ENCODE peak calls at places on chromosomes 6 and 20, in six cellular contexts. One of them, this sample, is unnamed.

GRCh38 chr6:11335826-11336225 is 103.4 kb upstream of the NEDD9 start:
- DNase-seq in endothelial cell of umbilical vein: no peak
- DNase-seq in astrocyte: no peak
- DNase-seq in WTC11: no peak
- DNase-seq in astrocyte of the spinal cord: no peak
- DNase-seq in neural progenitor cell: no peak
- DNase-seq in this sample: no peak

GRCh38 chr6:109966299-109966698 is 11.8 kb upstream of the GPR6 start:
- DNase-seq in endothelial cell of umbilical vein: no peak
- DNase-seq in astrocyte: no peak
- DNase-seq in WTC11: no peak
- DNase-seq in astrocyte of the spinal cord: no peak
- DNase-seq in neural progenitor cell: no peak
- DNase-seq in this sample: no peak

GRCh38 chr6:148342146-148343027 is at the start of gene SASH1:
- DNase-seq in endothelial cell of umbilical vein: peak
- DNase-seq in astrocyte: peak
- DNase-seq in WTC11: peak
- DNase-seq in astrocyte of the spinal cord: peak
- DNase-seq in neural progenitor cell: peak
- DNase-seq in this sample: peak

GRCh38 chr6:137341721-137342195 is 122.6 kb upstream of the IFNGR1 start:
- DNase-seq in endothelial cell of umbilical vein: no peak
- DNase-seq in astrocyte: no peak
- DNase-seq in WTC11: peak
- DNase-seq in astrocyte of the spinal cord: no peak
- DNase-seq in neural progenitor cell: peak
- DNase-seq in this sample: peak

GRCh38 chr6:21942910-21943309 is 349.4 kb downstream of the SOX4 start:
- DNase-seq in endothelial cell of umbilical vein: peak
- DNase-seq in astrocyte: peak
- DNase-seq in WTC11: no peak
- DNase-seq in astrocyte of the spinal cord: peak
- DNase-seq in neural progenitor cell: no peak
- DNase-seq in this sample: no peak

GRCh38 chr6:110951008-110951407 is 7.5 kb upstream of the GTF3C6 start:
- DNase-seq in endothelial cell of umbilical vein: no peak
- DNase-seq in astrocyte: no peak
- DNase-seq in WTC11: no peak
- DNase-seq in astrocyte of the spinal cord: no peak
- DNase-seq in neural progenitor cell: no peak
- DNase-seq in this sample: no peak

GRCh38 chr6:81145506-81145905 is 607.0 kb downstream of the TENT5A start:
- DNase-seq in endothelial cell of umbilical vein: no peak
- DNase-seq in astrocyte: peak
- DNase-seq in WTC11: no peak
- DNase-seq in astrocyte of the spinal cord: no peak
- DNase-seq in neural progenitor cell: no peak
- DNase-seq in this sample: no peak

GRCh38 chr6:149107973-149108372 is 209.5 kb upstream of the TAB2 start:
- DNase-seq in endothelial cell of umbilical vein: no peak
- DNase-seq in astrocyte: no peak
- DNase-seq in WTC11: no peak
- DNase-seq in astrocyte of the spinal cord: no peak
- DNase-seq in neural progenitor cell: no peak
- DNase-seq in this sample: no peak

GRCh38 chr6:40442591-40442990 is 144.6 kb downstream of the LRFN2 start:
- DNase-seq in endothelial cell of umbilical vein: no peak
- DNase-seq in astrocyte: no peak
- DNase-seq in WTC11: no peak
- DNase-seq in astrocyte of the spinal cord: no peak
- DNase-seq in neural progenitor cell: no peak
- DNase-seq in this sample: no peak

GRCh38 chr6:54860739-54861138 is 14.2 kb downstream of the FAM83B start:
- DNase-seq in endothelial cell of umbilical vein: no peak
- DNase-seq in astrocyte: peak
- DNase-seq in WTC11: no peak
- DNase-seq in astrocyte of the spinal cord: peak
- DNase-seq in neural progenitor cell: no peak
- DNase-seq in this sample: no peak

DNA sequence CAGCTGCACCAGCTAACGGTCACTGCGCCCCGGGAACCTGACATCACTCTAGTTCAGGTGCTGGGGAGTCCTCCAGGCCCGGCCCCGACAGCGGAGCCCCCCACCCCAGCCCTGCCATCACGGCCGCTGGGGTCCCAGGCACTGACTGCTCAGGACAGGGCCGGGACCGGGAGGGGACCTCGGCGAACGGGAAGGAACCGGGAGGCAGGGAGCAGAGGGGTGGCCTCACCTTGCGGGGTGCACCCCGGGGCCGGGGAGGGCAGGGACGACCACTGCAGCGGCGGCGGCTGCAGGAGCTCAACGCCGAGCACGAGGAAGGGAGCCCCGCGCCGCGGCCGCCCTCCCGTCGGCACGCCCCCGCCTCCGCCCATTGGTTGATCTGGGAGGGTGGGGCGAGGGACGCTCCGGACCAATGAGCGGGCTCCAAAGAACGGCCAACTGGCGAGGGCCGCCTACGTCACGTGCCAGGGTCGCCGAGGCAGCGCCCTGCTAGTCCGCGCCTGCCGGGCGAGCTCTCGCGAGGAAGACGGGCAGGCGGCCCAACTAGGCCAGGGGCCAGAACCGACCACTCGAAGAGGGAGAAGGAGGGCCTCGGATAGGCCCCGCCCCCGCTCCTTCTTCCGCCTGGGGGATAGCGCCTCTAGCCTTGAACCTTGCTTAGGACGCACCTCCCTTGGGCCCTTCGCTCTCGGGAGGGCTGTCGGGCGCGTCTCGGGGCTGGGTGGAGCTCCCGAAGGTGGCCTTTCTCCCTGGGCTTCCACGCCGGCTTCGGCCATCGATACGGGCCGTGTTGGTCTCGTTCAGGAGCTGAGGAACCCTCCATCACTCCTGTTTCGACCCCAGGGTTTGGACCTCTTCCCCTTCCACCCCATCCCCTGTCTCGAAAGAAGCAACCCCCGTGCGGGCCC is at the start of gene ADISSP:
- DNase-seq in endothelial cell of umbilical vein: peak
- DNase-seq in astrocyte: peak
- DNase-seq in WTC11: peak
- DNase-seq in astrocyte of the spinal cord: peak
- DNase-seq in neural progenitor cell: peak
- DNase-seq in this sample: peak
- TF ChIP-seq CTCF in endothelial cell of umbilical vein: no peak
- TF ChIP-seq CTCF in astrocyte: no peak
- TF ChIP-seq CTCF in WTC11: no peak
- TF ChIP-seq CTCF in astrocyte of the spinal cord: no peak
- TF ChIP-seq CTCF in neural progenitor cell: peak
- TF ChIP-seq CTCF in this sample: no peak

DNA sequence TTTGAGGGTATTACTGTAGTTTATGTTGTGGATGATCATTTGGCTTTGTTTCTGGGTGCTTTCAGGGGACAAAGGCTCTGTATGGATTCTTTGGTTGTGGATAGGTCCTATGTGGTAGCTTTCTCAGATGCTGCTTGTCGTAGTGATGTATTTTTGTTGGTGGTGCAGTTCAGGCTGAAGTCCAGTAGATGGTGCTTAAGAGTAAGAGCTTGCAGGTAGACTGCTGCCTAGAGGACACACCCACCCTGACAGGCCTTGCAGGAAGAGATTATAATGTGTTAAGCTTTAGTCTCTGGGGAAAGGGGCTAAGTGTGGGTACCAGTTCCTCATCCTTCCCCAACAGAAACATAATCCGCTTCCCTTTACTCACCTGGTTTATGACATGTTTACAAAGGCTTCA is 62.6 kb upstream of the ADGRB3 start:
- DNase-seq in endothelial cell of umbilical vein: no peak
- DNase-seq in astrocyte: no peak
- DNase-seq in WTC11: peak
- DNase-seq in astrocyte of the spinal cord: peak
- DNase-seq in neural progenitor cell: peak
- DNase-seq in this sample: peak
- TF ChIP-seq CTCF in endothelial cell of umbilical vein: no peak
- TF ChIP-seq CTCF in astrocyte: peak
- TF ChIP-seq CTCF in WTC11: peak
- TF ChIP-seq CTCF in astrocyte of the spinal cord: peak
- TF ChIP-seq CTCF in neural progenitor cell: peak
- TF ChIP-seq CTCF in this sample: peak

DNA sequence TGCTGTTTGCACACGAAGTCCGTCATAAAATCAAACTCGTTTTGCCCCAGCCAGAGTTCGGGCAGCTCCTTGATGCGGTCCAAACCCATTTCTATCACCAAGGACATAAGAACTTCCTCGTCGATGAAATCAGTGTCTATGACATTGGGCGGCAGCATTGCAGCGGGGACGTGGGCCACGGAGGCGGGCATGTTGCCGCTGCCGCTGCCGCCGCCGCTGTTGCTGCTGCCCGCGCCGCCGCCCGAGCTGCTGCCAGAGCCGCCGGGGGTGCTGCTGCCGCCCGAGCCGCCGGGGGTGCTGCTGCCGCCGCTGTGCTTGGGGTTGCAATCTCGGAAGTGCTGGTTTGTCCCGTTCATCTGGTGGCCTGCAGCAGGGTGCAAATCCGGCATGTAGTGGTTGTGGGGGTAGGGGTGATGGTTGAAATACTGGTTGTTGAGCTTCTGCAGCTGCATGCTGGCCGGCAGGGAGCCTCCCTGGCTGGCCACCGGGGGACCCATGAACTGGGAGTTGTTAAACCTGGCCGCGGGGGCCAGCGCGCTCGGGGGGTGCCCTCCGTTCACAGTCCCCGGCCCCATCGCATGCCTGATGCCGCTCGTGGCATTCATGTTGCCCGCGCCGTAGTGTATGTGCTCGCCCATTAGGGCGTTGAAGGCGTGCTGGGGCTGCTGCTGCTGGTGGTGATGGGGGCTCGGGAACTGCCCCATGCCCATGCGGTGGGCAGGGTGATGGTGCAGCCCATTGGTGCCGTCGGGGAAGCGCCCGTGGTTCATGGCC is 1.1 kb downstream of the CITED2 start:
- DNase-seq in endothelial cell of umbilical vein: peak
- DNase-seq in astrocyte: peak
- DNase-seq in WTC11: peak
- DNase-seq in astrocyte of the spinal cord: peak
- DNase-seq in neural progenitor cell: peak
- DNase-seq in this sample: peak
- TF ChIP-seq CTCF in endothelial cell of umbilical vein: no peak
- TF ChIP-seq CTCF in astrocyte: no peak
- TF ChIP-seq CTCF in WTC11: peak
- TF ChIP-seq CTCF in astrocyte of the spinal cord: peak
- TF ChIP-seq CTCF in neural progenitor cell: peak
- TF ChIP-seq CTCF in this sample: peak

GRCh38 chr6:30700340-30700739 is 9.6 kb upstream of the NRM start:
- DNase-seq in endothelial cell of umbilical vein: no peak
- DNase-seq in astrocyte: no peak
- DNase-seq in WTC11: no peak
- DNase-seq in astrocyte of the spinal cord: no peak
- DNase-seq in neural progenitor cell: no peak
- DNase-seq in this sample: no peak
- TF ChIP-seq CTCF in endothelial cell of umbilical vein: no peak
- TF ChIP-seq CTCF in astrocyte: no peak
- TF ChIP-seq CTCF in WTC11: no peak
- TF ChIP-seq CTCF in astrocyte of the spinal cord: no peak
- TF ChIP-seq CTCF in neural progenitor cell: no peak
- TF ChIP-seq CTCF in this sample: no peak

DNA sequence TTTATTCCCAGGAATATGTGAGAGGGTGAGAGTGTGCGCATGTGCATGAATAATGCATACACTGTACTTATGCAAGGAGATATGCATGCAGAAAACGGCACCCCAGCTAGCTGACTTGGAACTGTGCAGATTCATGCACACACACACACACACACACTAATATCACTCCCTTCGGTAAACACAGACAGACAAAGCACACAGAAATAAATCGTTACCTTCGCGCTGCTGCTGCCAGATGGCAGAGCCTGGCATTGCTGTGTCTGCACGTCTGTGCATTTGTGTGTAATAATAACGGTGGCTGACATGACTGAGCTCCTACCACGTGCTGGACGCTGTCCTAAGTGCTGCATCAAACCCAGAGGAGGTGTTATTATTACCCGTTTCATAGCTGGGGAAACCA is 36.8 kb downstream of the PREX1 start:
- DNase-seq in endothelial cell of umbilical vein: peak
- DNase-seq in astrocyte: peak
- DNase-seq in WTC11: no peak
- DNase-seq in astrocyte of the spinal cord: peak
- DNase-seq in neural progenitor cell: no peak
- DNase-seq in this sample: peak
- TF ChIP-seq CTCF in endothelial cell of umbilical vein: no peak
- TF ChIP-seq CTCF in astrocyte: no peak
- TF ChIP-seq CTCF in WTC11: no peak
- TF ChIP-seq CTCF in astrocyte of the spinal cord: no peak
- TF ChIP-seq CTCF in neural progenitor cell: no peak
- TF ChIP-seq CTCF in this sample: no peak

GRCh38 chr20:45115386-45115774 is 406 bp upstream of the WFDC5 start:
- DNase-seq in endothelial cell of umbilical vein: no peak
- DNase-seq in astrocyte: no peak
- DNase-seq in WTC11: no peak
- DNase-seq in astrocyte of the spinal cord: no peak
- DNase-seq in neural progenitor cell: no peak
- DNase-seq in this sample: no peak

GRCh38 chr20:45115829-45116228 is 855 bp upstream of the WFDC5 start:
- DNase-seq in endothelial cell of umbilical vein: no peak
- DNase-seq in astrocyte: no peak
- DNase-seq in WTC11: no peak
- DNase-seq in astrocyte of the spinal cord: no peak
- DNase-seq in neural progenitor cell: no peak
- DNase-seq in this sample: no peak

GRCh38 chr20:45111799-45112471 is 3.0 kb downstream of the WFDC5 start:
- DNase-seq in endothelial cell of umbilical vein: peak
- DNase-seq in astrocyte: no peak
- DNase-seq in WTC11: peak
- DNase-seq in astrocyte of the spinal cord: no peak
- DNase-seq in neural progenitor cell: peak
- DNase-seq in this sample: no peak

GRCh38 chr20:45113865-45114264 is 1.1 kb downstream of the WFDC5 start:
- DNase-seq in endothelial cell of umbilical vein: no peak
- DNase-seq in astrocyte: no peak
- DNase-seq in WTC11: no peak
- DNase-seq in astrocyte of the spinal cord: no peak
- DNase-seq in neural progenitor cell: no peak
- DNase-seq in this sample: no peak

GRCh38 chr20:45114465-45115385 is at the start of gene WFDC5:
- DNase-seq in endothelial cell of umbilical vein: no peak
- DNase-seq in astrocyte: no peak
- DNase-seq in WTC11: no peak
- DNase-seq in astrocyte of the spinal cord: no peak
- DNase-seq in neural progenitor cell: no peak
- DNase-seq in this sample: no peak
- TF ChIP-seq CTCF in endothelial cell of umbilical vein: no peak
- TF ChIP-seq CTCF in astrocyte: no peak
- TF ChIP-seq CTCF in WTC11: no peak
- TF ChIP-seq CTCF in astrocyte of the spinal cord: no peak
- TF ChIP-seq CTCF in neural progenitor cell: no peak
- TF ChIP-seq CTCF in this sample: no peak

GRCh38 chr6:25478973-25479372 is 173.0 kb upstream of the SCGN start:
- DNase-seq in endothelial cell of umbilical vein: no peak
- DNase-seq in astrocyte: no peak
- DNase-seq in WTC11: no peak
- DNase-seq in astrocyte of the spinal cord: no peak
- DNase-seq in neural progenitor cell: no peak
- DNase-seq in this sample: no peak
- TF ChIP-seq CTCF in endothelial cell of umbilical vein: no peak
- TF ChIP-seq CTCF in astrocyte: no peak
- TF ChIP-seq CTCF in WTC11: no peak
- TF ChIP-seq CTCF in astrocyte of the spinal cord: no peak
- TF ChIP-seq CTCF in neural progenitor cell: no peak
- TF ChIP-seq CTCF in this sample: no peak